ENCODE peak calls at places on chromosome 12, in nine cellular contexts. O is lower lobe of right lung; T is stimulated activated CD4-positive, alpha-beta T cell treated with anti-CD3 and anti-CD28 coated beads, TNF-alpha, amount 100 ng/mL, for 24 hours; J is epithelial cell of esophagus; I is non-pigmented ciliary epithelial cell; P is frontal cortex; K is aorta; R is heart right ventricle; S is bronchial epithelial cell. H is an unnamed sample.

GRCh38 chr12:24561411-24561871 is 387.5 kb downstream of the BCAT1 start:
- DNase-seq in I (no peak), O (no peak), J (peak; percentile 6), K (peak; percentile 22), P (peak; percentile 23), R (no peak), T (no peak), S (peak; percentile 11), H (peak; percentile 9)

GRCh38 chr12:68495666-68496065 is 115.0 kb upstream of the RAP1B start:
- DNase-seq in J (no peak), R (no peak), P (no peak), I (peak; percentile 58), O (no peak), K (no peak), S (no peak), T (no peak), H (no peak)

GRCh38 chr12:50287271-50287670 is 4.0 kb upstream of the LIMA1 start:
- DNase-seq in J (no peak), O (no peak), R (no peak), K (no peak), S (no peak), T (no peak), I (no peak), P (no peak), H (no peak)

GRCh38 chr12:68530965-68531364 is 79.7 kb upstream of the RAP1B start:
- DNase-seq in I (peak; percentile 50), S (no peak), P (no peak), T (no peak), K (peak; percentile 45), R (peak; percentile 58), J (no peak), O (no peak), H (peak; percentile 43)

GRCh38 chr12:78622529-78623221 is 241.9 kb upstream of the SYT1 start:
- DNase-seq in I (no peak), S (no peak), P (no peak), J (no peak), R (no peak), O (no peak), T (no peak), K (no peak), H (no peak)

GRCh38 chr12:88571543-88571942 is 8.7 kb downstream of the KITLG start:
- DNase-seq in J (no peak), R (no peak), P (no peak), K (no peak), O (no peak), I (no peak), T (no peak), S (no peak), H (peak; percentile 30)

GRCh38 chr12:2693204-2693860 is 101.4 kb upstream of the FKBP4 start:
- DNase-seq in I (no peak), T (no peak), R (no peak), J (no peak), K (no peak), P (no peak), O (no peak), S (no peak), H (no peak)

GRCh38 chr12:104805186-104805585 is 152.9 kb downstream of the SLC41A2 start:
- DNase-seq in J (peak; percentile 56), K (no peak), T (no peak), P (no peak), S (peak; percentile 58), O (no peak), I (peak; percentile 48), R (no peak), H (no peak)

GRCh38 chr12:132356686-132357622 is 27.6 kb upstream of the GALNT9 start:
- DNase-seq in R (no peak), T (no peak), P (no peak), K (peak; percentile 30), O (peak; percentile 51), J (peak; percentile 4), I (peak; percentile 15), S (peak; percentile 1), H (peak; percentile 79)

GRCh38 chr12:115257791-115258190 is 573.8 kb upstream of the TBX3 start:
- DNase-seq in P (no peak), R (no peak), I (peak; percentile 55), J (peak; percentile 96), O (no peak), S (peak; percentile 98), T (no peak), K (no peak), H (peak; percentile 88)

GRCh38 chr12:41967668-41968649 is 176.7 kb downstream of the GXYLT1 start:
- DNase-seq in T (no peak), J (peak; percentile 8), I (peak; percentile 60), P (no peak), R (no peak), O (no peak), S (peak; percentile 38), K (no peak), H (peak; percentile 6)

GRCh38 chr12:57993030-57993429 is 51.7 kb downstream of the ATP23 start:
- DNase-seq in J (peak; percentile 17), P (no peak), I (no peak), K (no peak), R (no peak), S (no peak), T (no peak), O (no peak), H (peak; percentile 15)

GRCh38 chr12:18250313-18250916 is 10.9 kb upstream of the PIK3C2G start:
- DNase-seq in P (peak; percentile 10), I (no peak), J (peak; percentile 75), S (peak; percentile 67), K (no peak), R (peak; percentile 28), T (no peak), O (no peak), H (peak; percentile 73)

GRCh38 chr12:71639341-71639760 is 24.3 kb downstream of the ZFC3H1 start:
- DNase-seq in K (no peak), S (no peak), I (no peak), R (peak; percentile 11), T (no peak), P (no peak), J (no peak), O (no peak), H (peak; percentile 26)

GRCh38 chr12:109870648-109871047 is 9.7 kb downstream of the GLTP start:
- DNase-seq in P (no peak), K (no peak), S (peak; percentile 62), O (no peak), R (no peak), I (no peak), J (peak; percentile 50), T (no peak), H (no peak)

GRCh38 chr12:117155278-117156060 is 34.8 kb downstream of the FBXO21 start:
- DNase-seq in O (peak; percentile 76), I (no peak), S (peak; percentile 74), J (peak; percentile 89), P (no peak), T (peak; percentile 62), K (peak; percentile 49), R (peak; percentile 46), H (peak; percentile 87)

GRCh38 chr12:110355080-110355479 is 48.4 kb downstream of the ANAPC7 start:
- DNase-seq in T (no peak), S (peak; percentile 63), J (peak; percentile 57), P (no peak), R (no peak), O (no peak), K (no peak), I (no peak), H (peak; percentile 47)

GRCh38 chr12:53991077-53991460 is 6.1 kb downstream of the HOXC10 start:
- DNase-seq in P (no peak), S (no peak), K (no peak), R (no peak), J (no peak), O (no peak), T (no peak), I (no peak), H (no peak)

GRCh38 chr12:108831309-108831991 is 25.9 kb downstream of the SSH1 start:
- DNase-seq in R (no peak), T (no peak), O (peak; percentile 15), P (no peak), I (no peak), K (no peak), S (no peak), J (no peak), H (no peak)

GRCh38 chr12:115840159-115840558 is 437.3 kb downstream of the MED13L start:
- DNase-seq in J (peak; percentile 2), S (no peak), K (no peak), T (no peak), R (no peak), O (no peak), P (no peak), I (no peak), H (peak; percentile 8)

GRCh38 chr12:127273621-127274020 is 993.3 kb upstream of the TMEM132C start:
- DNase-seq in I (no peak), J (peak; percentile 82), S (peak; percentile 87), P (no peak), R (no peak), T (no peak), K (no peak), O (no peak), H (peak; percentile 54)

GRCh38 chr12:97764700-97765099 is 302.1 kb downstream of the RMST start:
- DNase-seq in J (no peak), R (no peak), P (no peak), I (no peak), S (no peak), K (no peak), O (no peak), T (no peak), H (no peak)

GRCh38 chr12:26746315-26746714 is 86.7 kb downstream of the ITPR2 start:
- DNase-seq in P (no peak), S (peak; percentile 84), R (no peak), J (peak; percentile 77), K (no peak), O (no peak), T (no peak), I (peak; percentile 68), H (peak; percentile 54)

GRCh38 chr12:86837246-86837645 is 581.1 kb upstream of the MGAT4C start:
- DNase-seq in T (no peak), O (no peak), J (no peak), K (no peak), R (no peak), P (no peak), I (no peak), S (no peak), H (no peak)

GRCh38 chr12:104494137-104494815 is 37.5 kb downstream of the CHST11 start:
- DNase-seq in P (no peak), T (peak; percentile 48), R (peak; percentile 57), S (peak; percentile 37), I (peak; percentile 55), K (no peak), J (no peak), O (peak; percentile 51), H (no peak)

GRCh38 chr12:122111070-122111750 is 32.7 kb downstream of the MLXIP start:
- DNase-seq in O (no peak), J (peak; percentile 78), R (no peak), T (no peak), K (no peak), P (no peak), I (no peak), S (peak; percentile 77), H (peak; percentile 59)

GRCh38 chr12:108586306-108586705 is 11.6 kb downstream of the TMEM119 start:
- DNase-seq in T (no peak), S (no peak), I (no peak), K (no peak), J (no peak), O (no peak), R (no peak), P (no peak), H (no peak)

GRCh38 chr12:69161835-69162234 is 77.5 kb upstream of the CPSF6 start:
- DNase-seq in R (no peak), J (no peak), K (no peak), I (no peak), P (no peak), S (no peak), O (no peak), T (peak; percentile 2), H (no peak)

GRCh38 chr12:39199371-39199770 is 243.5 kb downstream of the KIF21A start:
- DNase-seq in R (no peak), K (no peak), P (no peak), T (no peak), I (peak; percentile 2), J (peak; percentile 24), S (peak; percentile 33), O (no peak), H (no peak)

GRCh38 chr12:58727526-58727925 is 192.8 kb downstream of the LRIG3 start:
- DNase-seq in T (no peak), K (no peak), I (no peak), P (no peak), S (peak; percentile 52), O (no peak), J (peak; percentile 37), R (no peak), H (peak; percentile 30)

GRCh38 chr12:68240975-68241374 is 12.4 kb downstream of the IL22 start:
- DNase-seq in T (no peak), K (peak; percentile 60), I (no peak), P (no peak), J (peak; percentile 25), S (no peak), O (no peak), R (no peak), H (no peak)